ENCODE peak calls at places on chromosomes 12 and 14, in seven cellular contexts. One of them, this sample, is unnamed.

GRCh38 chr12:30047499-30048262 is 263.9 kb upstream of the TMTC1 start:
- DNase-seq in CD8-positive, alpha-beta memory T cell: no peak
- DNase-seq in CD8-positive, alpha-beta T cell: no peak
- DNase-seq in OCI-LY7: no peak
- DNase-seq in right atrium auricular region: no peak
- DNase-seq in fibroblast of lung: peak; percentile 74
- DNase-seq in stomach: no peak
- DNase-seq in this sample: no peak

GRCh38 chr12:118633071-118633470 is 256.7 kb downstream of the SUDS3 start:
- DNase-seq in CD8-positive, alpha-beta memory T cell: no peak
- DNase-seq in fibroblast of lung: no peak
- DNase-seq in OCI-LY7: no peak
- DNase-seq in stomach: no peak
- DNase-seq in right atrium auricular region: no peak
- DNase-seq in CD8-positive, alpha-beta T cell: no peak
- DNase-seq in this sample: no peak

GRCh38 chr14:23351681-23352505 is 794 bp downstream of the SLC22A17 start:
- DNase-seq in fibroblast of lung: peak; percentile 12
- DNase-seq in CD8-positive, alpha-beta memory T cell: no peak
- DNase-seq in CD8-positive, alpha-beta T cell: no peak
- DNase-seq in stomach: no peak
- DNase-seq in right atrium auricular region: no peak
- DNase-seq in OCI-LY7: no peak
- DNase-seq in this sample: no peak

GRCh38 chr14:103089386-103090335 is 4.9 kb upstream of the EXOC3L4 start:
- DNase-seq in CD8-positive, alpha-beta T cell: no peak
- DNase-seq in CD8-positive, alpha-beta memory T cell: no peak
- DNase-seq in fibroblast of lung: no peak
- DNase-seq in stomach: no peak
- DNase-seq in right atrium auricular region: no peak
- DNase-seq in OCI-LY7: no peak
- DNase-seq in this sample: no peak

GRCh38 chr14:103721334-103722120 is 5.9 kb downstream of the ZFYVE21 start:
- DNase-seq in stomach: no peak
- DNase-seq in right atrium auricular region: no peak
- DNase-seq in CD8-positive, alpha-beta memory T cell: no peak
- DNase-seq in OCI-LY7: no peak
- DNase-seq in CD8-positive, alpha-beta T cell: no peak
- DNase-seq in fibroblast of lung: peak; percentile 91
- DNase-seq in this sample: no peak

GRCh38 chr14:91063119-91063518 is 2.7 kb upstream of the RPS6KA5 start:
- DNase-seq in fibroblast of lung: no peak
- DNase-seq in CD8-positive, alpha-beta T cell: no peak
- DNase-seq in OCI-LY7: peak; percentile 81
- DNase-seq in stomach: no peak
- DNase-seq in right atrium auricular region: no peak
- DNase-seq in CD8-positive, alpha-beta memory T cell: no peak
- DNase-seq in this sample: peak; percentile 25

GRCh38 chr12:44525806-44526654 is 350.1 kb downstream of the NELL2 start:
- DNase-seq in stomach: no peak
- DNase-seq in CD8-positive, alpha-beta T cell: no peak
- DNase-seq in CD8-positive, alpha-beta memory T cell: no peak
- DNase-seq in right atrium auricular region: no peak
- DNase-seq in OCI-LY7: no peak
- DNase-seq in fibroblast of lung: no peak
- DNase-seq in this sample: no peak

GRCh38 chr12:46787496-46788055 is 38.2 kb downstream of the SLC38A4 start:
- DNase-seq in fibroblast of lung: no peak
- DNase-seq in CD8-positive, alpha-beta T cell: no peak
- DNase-seq in CD8-positive, alpha-beta memory T cell: no peak
- DNase-seq in stomach: no peak
- DNase-seq in right atrium auricular region: no peak
- DNase-seq in OCI-LY7: no peak
- DNase-seq in this sample: no peak

GRCh38 chr12:66195242-66195641 is 6.2 kb downstream of the IRAK3 start:
- DNase-seq in OCI-LY7: no peak
- DNase-seq in stomach: peak; percentile 71
- DNase-seq in fibroblast of lung: no peak
- DNase-seq in CD8-positive, alpha-beta memory T cell: no peak
- DNase-seq in right atrium auricular region: no peak
- DNase-seq in CD8-positive, alpha-beta T cell: no peak
- DNase-seq in this sample: no peak

GRCh38 chr14:69090187-69090789 is 62.6 kb downstream of the DCAF5 start:
- DNase-seq in CD8-positive, alpha-beta memory T cell: no peak
- DNase-seq in right atrium auricular region: no peak
- DNase-seq in stomach: no peak
- DNase-seq in fibroblast of lung: peak; percentile 52
- DNase-seq in CD8-positive, alpha-beta T cell: peak; percentile 49
- DNase-seq in OCI-LY7: peak; percentile 33
- DNase-seq in this sample: no peak

GRCh38 chr12:49874142-49874897 is 29.4 kb downstream of the FAIM2 start:
- DNase-seq in right atrium auricular region: peak; percentile 38
- DNase-seq in OCI-LY7: no peak
- DNase-seq in CD8-positive, alpha-beta memory T cell: no peak
- DNase-seq in stomach: no peak
- DNase-seq in fibroblast of lung: no peak
- DNase-seq in CD8-positive, alpha-beta T cell: no peak
- DNase-seq in this sample: no peak

GRCh38 chr12:13241833-13242232 is 45.3 kb downstream of the EMP1 start:
- DNase-seq in CD8-positive, alpha-beta memory T cell: no peak
- DNase-seq in OCI-LY7: no peak
- DNase-seq in stomach: peak; percentile 27
- DNase-seq in CD8-positive, alpha-beta T cell: no peak
- DNase-seq in fibroblast of lung: no peak
- DNase-seq in right atrium auricular region: no peak
- DNase-seq in this sample: no peak

GRCh38 chr14:60097974-60098373 is 6.3 kb downstream of the PCNX4 start:
- DNase-seq in fibroblast of lung: no peak
- DNase-seq in right atrium auricular region: no peak
- DNase-seq in stomach: no peak
- DNase-seq in CD8-positive, alpha-beta memory T cell: no peak
- DNase-seq in OCI-LY7: no peak
- DNase-seq in CD8-positive, alpha-beta T cell: no peak
- DNase-seq in this sample: no peak

GRCh38 chr14:39452680-39453079 is 20.4 kb upstream of the FBXO33 start:
- DNase-seq in CD8-positive, alpha-beta memory T cell: no peak
- DNase-seq in CD8-positive, alpha-beta T cell: no peak
- DNase-seq in OCI-LY7: no peak
- DNase-seq in fibroblast of lung: no peak
- DNase-seq in stomach: no peak
- DNase-seq in right atrium auricular region: no peak
- DNase-seq in this sample: no peak

GRCh38 chr12:82425241-82425640 is 66.9 kb downstream of the METTL25 start:
- DNase-seq in stomach: no peak
- DNase-seq in fibroblast of lung: peak; percentile 91
- DNase-seq in CD8-positive, alpha-beta T cell: no peak
- DNase-seq in CD8-positive, alpha-beta memory T cell: no peak
- DNase-seq in OCI-LY7: no peak
- DNase-seq in right atrium auricular region: no peak
- DNase-seq in this sample: no peak

GRCh38 chr14:60618200-60618599 is 31.1 kb downstream of the SIX1 start:
- DNase-seq in fibroblast of lung: no peak
- DNase-seq in stomach: peak; percentile 51
- DNase-seq in CD8-positive, alpha-beta T cell: no peak
- DNase-seq in right atrium auricular region: no peak
- DNase-seq in OCI-LY7: no peak
- DNase-seq in CD8-positive, alpha-beta memory T cell: no peak
- DNase-seq in this sample: no peak

GRCh38 chr14:104462651-104463630 is 116.6 kb upstream of the C14orf180 start:
- DNase-seq in right atrium auricular region: peak; percentile 47
- DNase-seq in CD8-positive, alpha-beta T cell: no peak
- DNase-seq in stomach: no peak
- DNase-seq in OCI-LY7: no peak
- DNase-seq in CD8-positive, alpha-beta memory T cell: no peak
- DNase-seq in fibroblast of lung: no peak
- DNase-seq in this sample: no peak

GRCh38 chr14:35712466-35712865 is 96.6 kb downstream of the RALGAPA1 start:
- DNase-seq in CD8-positive, alpha-beta memory T cell: no peak
- DNase-seq in CD8-positive, alpha-beta T cell: no peak
- DNase-seq in OCI-LY7: no peak
- DNase-seq in fibroblast of lung: no peak
- DNase-seq in stomach: no peak
- DNase-seq in right atrium auricular region: no peak
- DNase-seq in this sample: no peak

DNA sequence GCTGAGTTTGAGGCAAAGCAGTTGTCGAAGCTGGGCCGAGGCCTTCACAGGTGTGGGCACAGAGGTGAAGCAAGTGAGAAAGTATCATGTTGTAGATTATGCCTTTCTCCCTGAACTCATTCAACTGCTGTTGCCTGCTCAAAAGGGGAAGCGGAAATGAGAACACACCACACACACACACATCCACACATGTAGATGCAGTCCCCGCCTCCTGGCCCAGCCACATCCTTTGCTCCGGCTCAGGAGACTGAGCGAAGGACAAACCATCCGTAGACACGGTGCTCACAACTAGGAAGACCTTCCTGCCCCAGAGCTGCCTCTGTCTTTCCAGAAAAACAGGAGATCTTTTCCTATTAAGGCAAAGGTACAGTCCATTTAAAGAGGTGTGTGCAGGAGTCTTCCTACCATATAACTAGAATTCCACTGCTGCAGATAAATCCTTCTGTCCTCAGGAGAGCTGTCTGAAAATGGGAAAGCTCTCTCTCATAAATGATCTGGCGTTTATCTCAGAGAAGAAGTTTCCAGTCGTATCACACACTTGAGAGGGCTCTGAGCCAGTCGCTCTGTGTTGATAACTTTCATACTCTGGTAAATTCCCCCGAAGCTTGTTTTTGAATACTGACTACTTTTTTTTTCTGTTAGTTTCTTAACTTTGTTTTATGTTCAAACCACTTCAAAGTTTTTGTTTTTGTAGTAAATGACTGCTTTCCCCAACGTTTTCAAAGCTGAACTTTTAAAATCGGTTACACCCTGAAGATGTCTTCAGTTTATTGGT is at the start of gene TESPA1:
- DNase-seq in OCI-LY7: peak; percentile 96
- DNase-seq in stomach: peak; percentile 54
- DNase-seq in CD8-positive, alpha-beta memory T cell: peak; percentile 92
- DNase-seq in right atrium auricular region: peak; percentile 60
- DNase-seq in CD8-positive, alpha-beta T cell: peak; percentile 90
- DNase-seq in fibroblast of lung: no peak
- DNase-seq in this sample: peak; percentile 95
- H3K27ac ChIP-seq in OCI-LY7: peak within 1 kb of the TSS; percentile 75
- H3K27ac ChIP-seq in stomach: peak within 1 kb of the TSS; percentile 36
- H3K27ac ChIP-seq in CD8-positive, alpha-beta memory T cell: peak within 1 kb of the TSS; percentile 79
- H3K27ac ChIP-seq in right atrium auricular region: no peak within 1 kb of the TSS
- H3K27ac ChIP-seq in CD8-positive, alpha-beta T cell: peak within 1 kb of the TSS; percentile 88
- H3K27ac ChIP-seq in fibroblast of lung: no peak within 1 kb of the TSS
- H3K27ac ChIP-seq in this sample: peak within 1 kb of the TSS; percentile 97

DNA sequence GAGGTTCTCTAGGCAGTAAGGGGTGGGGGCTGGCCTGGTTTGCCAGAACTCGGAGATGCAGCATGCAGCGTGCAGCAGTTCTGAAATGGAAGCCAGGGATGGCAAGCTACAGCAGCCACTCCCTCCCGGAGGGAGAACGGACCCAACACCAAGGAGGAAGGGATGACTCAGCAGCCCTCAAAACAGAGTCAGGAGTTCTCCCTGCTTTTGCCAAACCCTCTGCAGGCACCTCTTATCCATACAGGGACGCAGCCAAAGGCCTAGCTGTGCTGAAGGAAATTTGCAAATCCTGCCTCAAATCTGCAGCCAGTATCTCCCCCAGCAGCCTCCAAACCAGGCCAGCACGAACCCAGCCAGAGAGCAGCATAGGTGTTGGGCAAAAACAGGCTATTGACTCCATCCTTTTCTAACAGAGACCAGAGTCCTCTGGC is 10.2 kb upstream of the SERPINA3 start:
- DNase-seq in stomach: peak; percentile 60
- DNase-seq in CD8-positive, alpha-beta T cell: no peak
- DNase-seq in fibroblast of lung: peak; percentile 96
- DNase-seq in CD8-positive, alpha-beta memory T cell: no peak
- DNase-seq in OCI-LY7: no peak
- DNase-seq in right atrium auricular region: peak; percentile 91
- DNase-seq in this sample: no peak
- H3K4me1 ChIP-seq in stomach: peaks cover 33% of the 10 kb centered on the region
- H3K4me1 ChIP-seq in CD8-positive, alpha-beta T cell: no peaks in the 10 kb centered on the region
- H3K4me1 ChIP-seq in fibroblast of lung: peaks cover 15% of the 10 kb centered on the region
- H3K4me1 ChIP-seq in CD8-positive, alpha-beta memory T cell: no peaks in the 10 kb centered on the region
- H3K4me1 ChIP-seq in OCI-LY7: no peaks in the 10 kb centered on the region
- H3K4me1 ChIP-seq in right atrium auricular region: peaks cover 50% of the 10 kb centered on the region
- H3K4me1 ChIP-seq in this sample: no peaks in the 10 kb centered on the region

GRCh38 chr14:100065161-100065871 is at the start of gene EVL:
- DNase-seq in fibroblast of lung: no peak
- DNase-seq in right atrium auricular region: no peak
- DNase-seq in stomach: peak; percentile 52
- DNase-seq in CD8-positive, alpha-beta memory T cell: peak; percentile 87
- DNase-seq in CD8-positive, alpha-beta T cell: peak; percentile 88
- DNase-seq in OCI-LY7: peak; percentile 86
- DNase-seq in this sample: peak; percentile 83

GRCh38 chr14:100060766-100061165 is 4.5 kb upstream of the EVL start:
- DNase-seq in right atrium auricular region: no peak
- DNase-seq in CD8-positive, alpha-beta T cell: no peak
- DNase-seq in OCI-LY7: no peak
- DNase-seq in fibroblast of lung: no peak
- DNase-seq in CD8-positive, alpha-beta memory T cell: no peak
- DNase-seq in stomach: no peak
- DNase-seq in this sample: no peak

GRCh38 chr14:100059433-100059781 is 5.8 kb upstream of the EVL start:
- DNase-seq in CD8-positive, alpha-beta T cell: no peak
- DNase-seq in CD8-positive, alpha-beta memory T cell: no peak
- DNase-seq in right atrium auricular region: no peak
- DNase-seq in stomach: no peak
- DNase-seq in OCI-LY7: no peak
- DNase-seq in fibroblast of lung: no peak
- DNase-seq in this sample: no peak

GRCh38 chr14:100063314-100063941 is 1.8 kb upstream of the EVL start:
- DNase-seq in CD8-positive, alpha-beta memory T cell: no peak
- DNase-seq in OCI-LY7: no peak
- DNase-seq in stomach: no peak
- DNase-seq in fibroblast of lung: no peak
- DNase-seq in right atrium auricular region: no peak
- DNase-seq in CD8-positive, alpha-beta T cell: no peak
- DNase-seq in this sample: peak; percentile 50

GRCh38 chr14:100062602-100063001 is 2.6 kb upstream of the EVL start:
- DNase-seq in OCI-LY7: no peak
- DNase-seq in CD8-positive, alpha-beta memory T cell: peak; percentile 50
- DNase-seq in CD8-positive, alpha-beta T cell: no peak
- DNase-seq in stomach: no peak
- DNase-seq in right atrium auricular region: no peak
- DNase-seq in fibroblast of lung: no peak
- DNase-seq in this sample: no peak
- H3K27ac ChIP-seq in OCI-LY7: peak overlapping the region; percentile 10
- H3K27ac ChIP-seq in CD8-positive, alpha-beta memory T cell: no peak overlapping the region
- H3K27ac ChIP-seq in CD8-positive, alpha-beta T cell: peak overlapping the region; percentile 42
- H3K27ac ChIP-seq in stomach: no peak overlapping the region
- H3K27ac ChIP-seq in right atrium auricular region: no peak overlapping the region
- H3K27ac ChIP-seq in fibroblast of lung: no peak overlapping the region
- H3K27ac ChIP-seq in this sample: peak overlapping the region; percentile 95

DNA sequence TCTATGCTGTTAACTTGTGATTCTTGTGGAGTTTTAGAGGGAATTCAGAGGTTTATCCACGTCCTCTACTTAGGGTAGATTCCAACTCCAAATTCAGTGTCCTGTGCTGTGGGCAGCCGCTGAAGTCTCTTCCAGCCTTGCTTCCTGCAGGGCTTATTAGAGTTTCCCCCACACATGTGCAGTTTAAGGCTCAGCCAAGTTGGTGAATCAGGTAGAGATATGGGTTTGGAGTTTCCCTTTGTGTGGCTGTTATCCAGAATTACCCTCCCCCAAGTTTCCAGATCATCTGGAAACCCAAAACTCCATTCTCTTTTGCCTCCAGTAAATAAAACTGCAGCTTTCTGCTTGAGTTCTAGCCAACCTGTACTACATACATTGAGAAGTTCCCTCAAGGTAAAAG is 853.7 kb downstream of the GALC start:
- DNase-seq in CD8-positive, alpha-beta memory T cell: no peak
- DNase-seq in CD8-positive, alpha-beta T cell: no peak
- DNase-seq in stomach: no peak
- DNase-seq in OCI-LY7: no peak
- DNase-seq in right atrium auricular region: no peak
- DNase-seq in fibroblast of lung: peak; percentile 75
- DNase-seq in this sample: no peak
- H3K4me1 ChIP-seq in CD8-positive, alpha-beta memory T cell: no peaks in the 10 kb centered on the region
- H3K4me1 ChIP-seq in CD8-positive, alpha-beta T cell: no peaks in the 10 kb centered on the region
- H3K4me1 ChIP-seq in stomach: no peaks in the 10 kb centered on the region
- H3K4me1 ChIP-seq in OCI-LY7: peaks cover 10% of the 10 kb centered on the region
- H3K4me1 ChIP-seq in right atrium auricular region: no peaks in the 10 kb centered on the region
- H3K4me1 ChIP-seq in fibroblast of lung: no peaks in the 10 kb centered on the region
- H3K4me1 ChIP-seq in this sample: no peaks in the 10 kb centered on the region

This sample was measured in CD4-positive, CD25-positive, alpha-beta regulatory T cell.